ENCODE peak calls at places on chromosomes 4 and X, in eight cellular contexts. A is adrenal gland, E is GM12865, V is A549, J is endothelial cell, D is stomach, C is fibroblast of the aortic adventitia, X is foreskin fibroblast. L is an unnamed sample.

GRCh38 chr4:7854697-7855370 is 84.8 kb downstream of the AFAP1 start:
- DNase-seq in A (no peak), E (peak), V (no peak), J (no peak), D (no peak), C (no peak), X (no peak), L (no peak)

GRCh38 chrX:24153175-24153795 is 3.8 kb downstream of the ZFX start:
- DNase-seq in A (no peak), E (peak), V (no peak), J (no peak), D (no peak), C (no peak), X (no peak), L (no peak)

GRCh38 chr4:54516556-54517215 is 141.1 kb upstream of the KIT start:
- DNase-seq in A (peak), E (no peak), V (no peak), J (no peak), D (no peak), C (peak), X (no peak), L (no peak)

GRCh38 chr4:54231419-54232150 is 2.5 kb downstream of the PDGFRA start:
- DNase-seq in A (peak), E (no peak), V (no peak), J (peak), D (no peak), C (peak), X (peak), L (no peak)

GRCh38 chr4:123546123-123546654 is 149.6 kb downstream of the SPRY1 start:
- DNase-seq in A (no peak), E (no peak), V (no peak), J (no peak), D (peak), C (no peak), X (no peak), L (peak)

GRCh38 chr4:4554234-4554633 is 12.4 kb upstream of the STX18 start:
- DNase-seq in A (no peak), E (no peak), V (no peak), J (no peak), D (no peak), C (no peak), X (no peak), L (no peak)

GRCh38 chr4:1730532-1731135 is 9.3 kb downstream of the TACC3 start:
- DNase-seq in A (no peak), E (no peak), V (no peak), J (no peak), D (peak), C (no peak), X (no peak), L (no peak)

GRCh38 chr4:101155368-101155767 is 192.0 kb downstream of the PPP3CA start:
- DNase-seq in A (no peak), E (no peak), V (peak), J (no peak), D (no peak), C (peak), X (peak), L (peak)

GRCh38 chrX:50386520-50386919 is 84.1 kb downstream of the DGKK start:
- DNase-seq in A (no peak), E (no peak), V (no peak), J (no peak), D (no peak), C (no peak), X (no peak), L (no peak)

GRCh38 chrX:110086916-110087484 is 84.1 kb downstream of the TMEM164 start:
- DNase-seq in A (no peak), E (peak), V (peak), J (no peak), D (no peak), C (peak), X (peak), L (peak)

GRCh38 chr4:122309988-122310626 is 68.7 kb upstream of the ADAD1 start:
- DNase-seq in A (no peak), E (no peak), V (peak), J (no peak), D (no peak), C (peak), X (peak), L (no peak)

GRCh38 chr4:36310793-36311192 is 29.4 kb downstream of the DTHD1 start:
- DNase-seq in A (peak), E (peak), V (no peak), J (peak), D (no peak), C (no peak), X (no peak), L (no peak)

GRCh38 chr4:174122705-174123104 is 160.8 kb downstream of the FBXO8 start:
- DNase-seq in A (no peak), E (no peak), V (no peak), J (no peak), D (no peak), C (peak), X (no peak), L (no peak)

GRCh38 chrX:13290891-13291614 is 28.8 kb downstream of the ATXN3L start:
- DNase-seq in A (no peak), E (no peak), V (no peak), J (no peak), D (no peak), C (no peak), X (no peak), L (no peak)

GRCh38 chr4:130368668-130369067 is 1272.7 kb downstream of the C4orf33 start:
- DNase-seq in A (no peak), E (no peak), V (no peak), J (no peak), D (no peak), C (no peak), X (no peak), L (no peak)

GRCh38 chrX:39854772-39855747 is 242.7 kb downstream of the BCOR start:
- DNase-seq in A (no peak), E (peak), V (no peak), J (no peak), D (no peak), C (no peak), X (no peak), L (no peak)

GRCh38 chrX:56661193-56661592 is 67.8 kb upstream of the NBDY start:
- DNase-seq in A (no peak), E (no peak), V (no peak), J (no peak), D (no peak), C (no peak), X (no peak), L (no peak)

GRCh38 chr4:3267576-3268394 is 18.8 kb downstream of the MSANTD1 start:
- DNase-seq in A (no peak), E (no peak), V (no peak), J (no peak), D (peak), C (no peak), X (no peak), L (no peak)

GRCh38 chr4:81447551-81448266 is 24.0 kb downstream of the RASGEF1B start:
- DNase-seq in A (no peak), E (no peak), V (no peak), J (no peak), D (no peak), C (no peak), X (no peak), L (no peak)

GRCh38 chrX:40282901-40283674 is 185.3 kb upstream of the BCOR start:
- DNase-seq in A (peak), E (no peak), V (no peak), J (no peak), D (no peak), C (peak), X (no peak), L (no peak)

GRCh38 chrX:74506310-74507115 is 85.2 kb downstream of the SLC16A2 start:
- DNase-seq in A (no peak), E (peak), V (no peak), J (no peak), D (no peak), C (no peak), X (no peak), L (no peak)

GRCh38 chrX:39477438-39478120 is 620.2 kb downstream of the BCOR start:
- DNase-seq in A (peak), E (peak), V (no peak), J (peak), D (peak), C (no peak), X (no peak), L (peak)

GRCh38 chr4:2256781-2257191 is 5.1 kb downstream of the MXD4 start:
- DNase-seq in A (peak), E (no peak), V (no peak), J (peak), D (peak), C (no peak), X (no peak), L (no peak)

GRCh38 chr4:152935661-152936445 is at the start of gene FHDC1:
- DNase-seq in A (no peak), E (peak), V (no peak), J (peak), D (peak), C (no peak), X (no peak), L (peak)

GRCh38 chr4:148041606-148042324 is 309.9 kb downstream of the ARHGAP10 start:
- DNase-seq in A (no peak), E (no peak), V (no peak), J (no peak), D (no peak), C (no peak), X (no peak), L (no peak)

GRCh38 chr4:148043990-148044645 is 312.2 kb downstream of the ARHGAP10 start:
- DNase-seq in A (no peak), E (no peak), V (no peak), J (no peak), D (no peak), C (no peak), X (no peak), L (no peak)

DNA sequence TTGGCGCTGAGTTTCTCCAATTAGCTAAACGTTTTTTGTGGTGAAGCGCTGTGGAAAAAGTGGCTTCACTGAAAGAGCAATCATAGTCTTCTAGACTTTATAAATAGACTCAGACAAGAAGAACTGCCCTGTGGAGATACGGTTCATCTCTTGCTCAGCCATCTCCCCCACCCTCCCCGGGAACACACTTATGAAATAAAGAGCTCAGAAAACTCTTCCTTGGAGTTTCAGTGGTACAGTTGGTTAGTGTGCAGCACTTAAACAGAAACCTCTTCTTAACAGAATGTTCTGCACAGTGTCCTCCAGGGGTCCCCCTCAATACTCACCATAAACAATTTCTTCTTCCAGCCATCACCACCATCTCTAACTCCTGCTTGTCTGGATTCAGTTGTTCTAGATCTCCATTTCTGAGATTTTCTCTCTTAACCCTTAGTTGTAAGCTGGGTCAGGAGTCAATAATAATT is 313.0 kb downstream of the ARHGAP10 start:
- DNase-seq in A (no peak), E (peak), V (no peak), J (no peak), D (no peak), C (peak), X (no peak), L (no peak)
- TF ChIP-seq CTCF in A (no peak), E (peak), V (no peak), J (no peak), D (no peak), C (peak), X (peak), L (peak)

GRCh38 chr4:45741897-45742296 is 382.0 kb downstream of the GABRG1 start:
- DNase-seq in A (no peak), E (peak), V (no peak), J (no peak), D (no peak), C (no peak), X (no peak), L (peak)
- TF ChIP-seq CTCF in A (peak), E (no peak), V (no peak), J (no peak), D (no peak), C (no peak), X (no peak), L (no peak)

GRCh38 chrX:133921764-133922389 is 63.5 kb downstream of the GPC3 start:
- DNase-seq in A (peak), E (peak), V (peak), J (peak), D (peak), C (peak), X (no peak), L (no peak)
- TF ChIP-seq CTCF in A (peak), E (peak), V (peak), J (no peak), D (peak), C (peak), X (peak), L (peak)

GRCh38 chr4:120920666-120921065 is 1.9 kb downstream of the PRDM5 start:
- DNase-seq in A (no peak), E (no peak), V (no peak), J (no peak), D (no peak), C (peak), X (no peak), L (no peak)

GRCh38 chr4:120923201-120923522 is 636 bp upstream of the PRDM5 start:
- DNase-seq in A (no peak), E (no peak), V (no peak), J (no peak), D (no peak), C (no peak), X (no peak), L (peak)

GRCh38 chr4:120924931-120925330 is 2.4 kb upstream of the PRDM5 start:
- DNase-seq in A (no peak), E (no peak), V (no peak), J (no peak), D (no peak), C (no peak), X (no peak), L (no peak)

GRCh38 chr4:120921456-120922389 is 803 bp downstream of the PRDM5 start:
- DNase-seq in A (peak), E (no peak), V (peak), J (peak), D (peak), C (peak), X (peak), L (peak)

GRCh38 chr4:120922390-120923200 is at the start of gene PRDM5:
- DNase-seq in A (peak), E (no peak), V (peak), J (peak), D (peak), C (peak), X (peak), L (peak)
- TF ChIP-seq CTCF in A (no peak), E (no peak), V (no peak), J (peak), D (no peak), C (peak), X (peak), L (peak)

DNA sequence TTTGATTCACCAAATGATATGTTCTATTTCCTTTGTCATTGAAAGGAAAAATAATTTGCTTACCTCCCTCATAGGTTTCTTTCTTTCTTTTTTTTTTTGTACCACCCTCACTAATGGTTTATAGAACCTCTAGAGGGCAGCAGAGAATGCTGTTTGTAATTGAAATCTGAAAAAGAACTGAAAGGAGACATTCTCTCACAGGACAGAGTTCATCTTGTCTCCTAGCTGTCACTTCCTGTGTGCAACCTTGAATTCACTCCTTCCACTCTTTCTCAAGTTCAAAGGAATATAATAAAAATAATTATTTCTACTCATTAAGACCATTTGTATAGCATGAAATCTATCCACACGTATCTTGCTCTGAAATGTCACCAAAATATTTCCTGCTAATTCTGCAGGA is 51.0 kb downstream of the GUCY1B1 start:
- DNase-seq in A (peak), E (peak), V (peak), J (no peak), D (no peak), C (peak), X (peak), L (peak)
- TF ChIP-seq CTCF in A (peak), E (peak), V (peak), J (peak), D (peak), C (peak), X (peak), L (peak)

DNA sequence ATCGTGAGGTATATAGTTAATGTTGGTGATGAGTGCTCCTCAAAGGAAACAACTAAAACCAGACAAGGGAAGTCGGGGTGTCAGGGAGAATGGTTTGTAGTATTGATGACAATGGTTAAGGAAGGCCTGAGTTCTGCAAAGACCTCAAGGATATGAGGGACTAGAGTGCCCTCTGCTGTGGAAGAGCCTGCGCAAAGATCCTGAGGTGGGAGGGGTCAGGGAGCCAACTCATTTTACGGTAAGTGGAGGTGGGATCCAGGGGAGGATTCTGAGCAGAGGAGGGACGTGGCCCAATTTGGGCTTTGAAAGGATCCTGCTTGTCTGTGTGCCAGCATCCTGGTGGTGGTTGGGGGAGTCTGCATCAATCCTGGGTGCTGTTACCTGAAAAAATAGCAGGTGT is 11.3 kb downstream of the UBA1 start:
- DNase-seq in A (no peak), E (no peak), V (no peak), J (no peak), D (no peak), C (no peak), X (no peak), L (no peak)
- TF ChIP-seq CTCF in A (no peak), E (no peak), V (no peak), J (no peak), D (no peak), C (no peak), X (no peak), L (no peak)

GRCh38 chr4:6293097-6293445 is 23.4 kb downstream of the WFS1 start:
- DNase-seq in A (no peak), E (no peak), V (no peak), J (no peak), D (no peak), C (no peak), X (no peak), L (no peak)
- TF ChIP-seq CTCF in A (no peak), E (no peak), V (no peak), J (no peak), D (no peak), C (no peak), X (no peak), L (no peak)

GRCh38 chr4:24470681-24471622 is 113.4 kb downstream of the DHX15 start:
- DNase-seq in A (no peak), E (peak), V (no peak), J (peak), D (no peak), C (peak), X (peak), L (no peak)
- TF ChIP-seq CTCF in A (no peak), E (no peak), V (no peak), J (no peak), D (no peak), C (peak), X (no peak), L (peak)

L was measured in foreskin keratinocyte.